ENCODE peak calls at places on chromosomes 11 and 22, in four cellular contexts. V is GM12878; I is activated naive CD8-positive, alpha-beta T cell treated with anti-CD3 and anti-CD28 coated beads for 36 hours; B is stimulated activated CD8-positive, alpha-beta memory T cell treated with anti-CD3 and anti-CD28 coated beads, Interleukin-7, amount 100 ng/mL, for 1 hour. G is an unnamed sample.

GRCh38 chr11:33907419-33907818 is 15.5 kb upstream of the LMO2 start:
- DNase-seq in V (no peak), B (no peak), I (no peak), G (no peak)

GRCh38 chr11:9739108-9739507 is 75.2 kb downstream of the SWAP70 start:
- DNase-seq in I (no peak), V (no peak), B (no peak), G (no peak)

GRCh38 chr11:45275823-45276222 is 10.3 kb downstream of the SYT13 start:
- DNase-seq in I (no peak), B (no peak), V (no peak), G (no peak)

GRCh38 chr11:31932879-31933278 is 121.8 kb upstream of the PAX6 start:
- DNase-seq in V (no peak), I (no peak), B (no peak), G (no peak)

GRCh38 chr11:47285969-47286770 is 16.2 kb downstream of the MADD start:
- DNase-seq in B (no peak), V (no peak), I (no peak), G (no peak)

GRCh38 chr11:66835762-66836405 is 7.4 kb upstream of the RCE1 start:
- DNase-seq in B (no peak), V (no peak), I (no peak), G (no peak)

GRCh38 chr11:118655486-118656190 is 23.8 kb downstream of the TREH start:
- DNase-seq in B (no peak), I (no peak), V (no peak), G (no peak)

GRCh38 chr11:122769126-122769780 is 69.0 kb upstream of the CRTAM start:
- DNase-seq in I (no peak), V (no peak), B (no peak), G (no peak)

GRCh38 chr11:68116126-68116525 is 5.1 kb downstream of the CHKA start:
- DNase-seq in B (no peak), V (no peak), I (no peak), G (no peak)

GRCh38 chr22:29870574-29870973 is 12.4 kb upstream of the MTMR3 start:
- DNase-seq in B (no peak), V (no peak), I (no peak), G (no peak)

GRCh38 chr11:2134022-2135010 is 4.9 kb downstream of the IGF2 start:
- DNase-seq in B (no peak), I (no peak), V (no peak), G (no peak)

GRCh38 chr22:44884968-44885805 is 124.6 kb downstream of the PHF21B start:
- DNase-seq in I (no peak), B (no peak), V (no peak), G (no peak)

GRCh38 chr22:43789452-43789851 is 22.7 kb downstream of the EFCAB6 start:
- DNase-seq in V (no peak), B (no peak), I (no peak), G (no peak)

GRCh38 chr22:37803195-37803635 is 4.5 kb upstream of the GCAT start:
- DNase-seq in I (no peak), B (no peak), V (no peak), G (no peak)

GRCh38 chr11:5994791-5995190 is 8.0 kb upstream of the OR52L1 start:
- DNase-seq in B (no peak), I (no peak), V (no peak), G (no peak)

GRCh38 chr11:47408598-47409439 is 429 bp downstream of the SLC39A13 start:
- DNase-seq in V (no peak), B (no peak), I (no peak), G (no peak)

GRCh38 chr11:8561461-8561860 is 32.6 kb downstream of the STK33 start:
- DNase-seq in V (no peak), I (no peak), B (no peak), G (no peak)

GRCh38 chr22:31241200-31241599 is 29.1 kb downstream of the LIMK2 start:
- DNase-seq in I (no peak), B (no peak), V (no peak), G (no peak)

GRCh38 chr22:50498322-50498861 is 9.1 kb downstream of the LMF2 start:
- DNase-seq in B (peak), I (peak), V (no peak), G (peak)

GRCh38 chr11:128260398-128260797 is 327.0 kb downstream of the ETS1 start:
- DNase-seq in B (no peak), V (no peak), I (no peak), G (no peak)

GRCh38 chr22:43891360-43892182 is at the start of gene PNPLA5:
- DNase-seq in I (peak), V (no peak), B (no peak), G (no peak)

GRCh38 chr22:37618674-37619073 is 10.0 kb downstream of the GGA1 start:
- DNase-seq in V (no peak), I (no peak), B (no peak), G (no peak)

GRCh38 chr11:1939006-1939626 is 8.0 kb upstream of the MRPL23 start:
- DNase-seq in B (no peak), V (no peak), I (peak), G (no peak)

GRCh38 chr11:416757-417621 is 2.2 kb upstream of the SIGIRR start:
- DNase-seq in V (no peak), B (no peak), I (peak), G (no peak)

GRCh38 chr22:44622147-44622427 is 79.9 kb upstream of the PRR5 start:
- DNase-seq in B (no peak), V (no peak), I (peak), G (no peak)

GRCh38 chr11:44863231-44863630 is 87.5 kb downstream of the TP53I11 start:
- DNase-seq in B (no peak), V (no peak), I (no peak), G (no peak)

GRCh38 chr11:47508595-47509555 is 44.1 kb downstream of the CELF1 start:
- DNase-seq in V (no peak), B (no peak), I (no peak), G (no peak)

GRCh38 chr11:309558-309855 is 1.9 kb downstream of the IFITM2 start:
- DNase-seq in I (no peak), V (no peak), B (no peak), G (no peak)

GRCh38 chr11:71203681-71204080 is 48.7 kb downstream of the SHANK2 start:
- DNase-seq in I (no peak), V (no peak), B (no peak), G (no peak)

GRCh38 chr11:65432133-65432650 is 9.6 kb downstream of the NEAT1 start:
- DNase-seq in I (no peak), B (no peak), V (no peak), G (no peak)

GRCh38 chr11:73404048-73404447 is 27.8 kb downstream of the RELT start:
- DNase-seq in I (no peak), V (no peak), B (no peak), G (peak)

G was measured in caudate nucleus.